ENCODE peak calls at places on chromosomes 5 and 9, in ten cellular contexts. A, V, L, C, W, B, J, P, H and Y are unnamed samples. For H3K36me3, the result is how much of the 10 kb centered on the place peaks cover.

GRCh38 chr5:52997424-52997823 is 8.3 kb downstream of the ITGA2 start:
- DNase-seq in J (no peak), W (no peak), L (no peak), B (peak), A (no peak), C (no peak), V (no peak), P (peak), H (no peak), Y (no peak)

GRCh38 chr5:96226941-96227552 is 206.0 kb downstream of the PCSK1 start:
- DNase-seq in W (peak), J (peak), C (no peak), B (peak), L (no peak), P (peak), V (no peak), A (no peak), H (no peak), Y (no peak)

GRCh38 chr5:114120166-114120565 is 241.7 kb upstream of the KCNN2 start:
- DNase-seq in C (no peak), H (no peak), P (no peak), L (no peak), V (no peak), A (no peak), J (no peak), W (no peak), B (no peak), Y (no peak)

GRCh38 chr5:172785429-172786088 is 14.6 kb upstream of the DUSP1 start:
- DNase-seq in C (no peak), P (no peak), L (no peak), V (no peak), W (no peak), B (no peak), A (no peak), J (no peak), H (no peak), Y (no peak)

GRCh38 chr9:79026311-79026710 is 545.5 kb upstream of the TLE4 start:
- DNase-seq in B (peak), C (no peak), H (no peak), L (no peak), P (no peak), J (no peak), A (no peak), V (peak), W (peak), Y (no peak)

GRCh38 chr5:176364765-176365662 is at the start of gene ARL10:
- DNase-seq in J (peak), W (peak), P (peak), A (peak), V (no peak), H (peak), C (no peak), B (peak), L (no peak), Y (peak)

GRCh38 chr9:132500193-132500592 is 82.2 kb upstream of the BARHL1 start:
- DNase-seq in B (no peak), W (no peak), C (no peak), H (no peak), V (no peak), A (no peak), J (no peak), L (no peak), P (no peak), Y (no peak)

GRCh38 chr9:136499071-136499934 is 16.5 kb upstream of the SEC16A start:
- DNase-seq in A (no peak), J (no peak), H (no peak), P (no peak), L (no peak), C (no peak), W (no peak), V (no peak), B (no peak), Y (no peak)

GRCh38 chr5:22986281-22986680 is 133.1 kb upstream of the CDH12 start:
- DNase-seq in B (no peak), L (no peak), P (no peak), C (no peak), W (no peak), V (no peak), A (no peak), J (no peak), H (no peak), Y (no peak)

GRCh38 chr9:19894975-19895374 is 106.1 kb upstream of the SLC24A2 start:
- DNase-seq in L (no peak), J (peak), H (no peak), C (no peak), W (peak), V (no peak), A (no peak), P (peak), B (peak), Y (no peak)

GRCh38 chr5:37799865-37800421 is 39.9 kb downstream of the GDNF start:
- DNase-seq in H (no peak), J (no peak), L (no peak), W (no peak), A (no peak), B (no peak), P (no peak), V (peak), C (no peak), Y (no peak)

GRCh38 chr5:58239075-58239474 is 220.8 kb downstream of the PLK2 start:
- DNase-seq in J (no peak), A (no peak), P (no peak), L (no peak), W (no peak), B (no peak), H (no peak), C (no peak), V (no peak), Y (no peak)

GRCh38 chr9:121313458-121314152 is 45.6 kb downstream of the GSN start:
- DNase-seq in B (no peak), J (no peak), P (no peak), W (no peak), V (no peak), A (no peak), C (no peak), L (peak), H (no peak), Y (no peak)

GRCh38 chr9:121310571-121310970 is 42.6 kb downstream of the GSN start:
- DNase-seq in P (no peak), A (no peak), V (no peak), W (no peak), L (peak), J (no peak), C (no peak), B (no peak), H (no peak), Y (no peak)

GRCh38 chr9:121309833-121310425 is 42.0 kb downstream of the GSN start:
- DNase-seq in W (no peak), J (no peak), L (no peak), V (no peak), B (no peak), H (no peak), A (no peak), P (no peak), C (no peak), Y (no peak)

GRCh38 chr9:121309171-121309570 is 41.2 kb downstream of the GSN start:
- DNase-seq in W (no peak), L (peak), C (no peak), A (no peak), V (no peak), J (no peak), P (no peak), B (no peak), H (no peak), Y (no peak)

DNA sequence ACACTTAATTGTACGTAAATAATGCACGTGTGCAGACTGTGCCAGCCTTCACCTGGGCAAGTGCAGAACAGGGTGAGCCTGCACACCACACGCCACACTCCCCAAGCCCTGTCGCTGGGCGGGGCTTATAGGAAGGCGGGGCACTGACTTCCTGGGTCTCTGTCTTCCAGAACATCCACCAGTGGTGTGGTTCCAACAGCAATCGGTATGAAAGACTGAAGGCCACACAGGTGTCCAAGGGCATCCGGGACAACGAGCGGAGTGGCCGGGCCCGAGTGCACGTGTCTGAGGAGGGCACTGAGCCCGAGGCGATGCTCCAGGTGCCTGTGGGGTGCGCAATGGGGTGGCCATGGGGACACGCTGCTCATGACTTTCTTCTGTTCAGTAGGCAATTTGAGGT is 44.2 kb downstream of the GSN start:
- DNase-seq in J (no peak), V (no peak), P (no peak), B (no peak), L (peak), A (no peak), H (no peak), W (no peak), C (no peak), Y (no peak)
- H3K36me3 ChIP-seq in J (under half), V (under half), P (under half), B (under half), L (under half), A (under half), H (half or more), W (under half), C (under half), Y (under half)

GRCh38 chr9:122254761-122255160 is 9.9 kb downstream of the RBM18 start:
- DNase-seq in P (no peak), B (no peak), J (no peak), L (no peak), A (no peak), W (no peak), V (no peak), C (no peak), H (no peak), Y (no peak)
- H3K36me3 ChIP-seq in P (under half), B (under half), J (under half), L (under half), A (under half), W (under half), V (under half), C (under half), H (half or more), Y (under half)

GRCh38 chr9:113278840-113279239 is 3.4 kb downstream of the PRPF4 start:
- DNase-seq in J (no peak), B (no peak), L (no peak), P (no peak), C (no peak), H (no peak), A (no peak), W (no peak), V (no peak), Y (no peak)
- H3K36me3 ChIP-seq in J (under half), B (half or more), L (under half), P (under half), C (under half), H (half or more), A (under half), W (under half), V (under half), Y (under half)

DNA sequence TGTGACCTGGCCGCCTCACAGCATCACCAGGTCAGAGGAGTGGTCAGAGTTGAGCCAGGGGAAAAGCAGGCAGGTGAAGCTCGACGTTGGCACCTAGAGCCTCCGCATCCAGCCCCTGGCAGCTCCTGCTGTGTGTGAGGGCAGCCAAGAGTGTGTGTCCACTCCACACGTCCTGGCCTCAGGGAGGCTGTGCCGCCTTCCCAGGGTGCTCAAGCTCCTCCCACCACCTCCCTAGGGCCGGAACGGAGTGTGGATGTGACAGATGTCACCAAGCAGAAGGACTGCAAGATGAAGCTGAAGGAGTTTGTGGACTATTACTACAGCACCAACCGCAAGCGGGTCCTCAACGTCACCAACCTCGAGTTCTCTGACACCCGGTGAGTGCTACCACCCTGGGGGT is 72.5 kb downstream of the PHF2 start:
- DNase-seq in C (no peak), P (no peak), B (no peak), L (no peak), A (no peak), J (no peak), W (no peak), H (no peak), V (no peak), Y (no peak)
- H3K36me3 ChIP-seq in C (under half), P (under half), B (under half), L (under half), A (under half), J (under half), W (under half), H (half or more), V (under half), Y (under half)

GRCh38 chr9:35102465-35102768 is 514 bp downstream of the STOML2 start:
- DNase-seq in L (no peak), C (no peak), B (peak), P (no peak), A (no peak), J (peak), H (no peak), V (no peak), W (no peak), Y (no peak)

GRCh38 chr9:35104586-35104985 is 1.7 kb upstream of the STOML2 start:
- DNase-seq in W (no peak), L (no peak), J (no peak), P (no peak), H (no peak), V (no peak), A (no peak), C (no peak), B (no peak), Y (no peak)

GRCh38 chr9:35102769-35103659 is at the start of gene STOML2:
- DNase-seq in J (peak), B (peak), W (peak), A (peak), P (peak), H (peak), V (peak), L (peak), C (peak), Y (peak)

GRCh38 chr9:35105126-35105525 is 2.2 kb upstream of the STOML2 start:
- DNase-seq in C (no peak), A (no peak), J (no peak), P (no peak), B (no peak), H (no peak), V (no peak), W (no peak), L (no peak), Y (no peak)

DNA sequence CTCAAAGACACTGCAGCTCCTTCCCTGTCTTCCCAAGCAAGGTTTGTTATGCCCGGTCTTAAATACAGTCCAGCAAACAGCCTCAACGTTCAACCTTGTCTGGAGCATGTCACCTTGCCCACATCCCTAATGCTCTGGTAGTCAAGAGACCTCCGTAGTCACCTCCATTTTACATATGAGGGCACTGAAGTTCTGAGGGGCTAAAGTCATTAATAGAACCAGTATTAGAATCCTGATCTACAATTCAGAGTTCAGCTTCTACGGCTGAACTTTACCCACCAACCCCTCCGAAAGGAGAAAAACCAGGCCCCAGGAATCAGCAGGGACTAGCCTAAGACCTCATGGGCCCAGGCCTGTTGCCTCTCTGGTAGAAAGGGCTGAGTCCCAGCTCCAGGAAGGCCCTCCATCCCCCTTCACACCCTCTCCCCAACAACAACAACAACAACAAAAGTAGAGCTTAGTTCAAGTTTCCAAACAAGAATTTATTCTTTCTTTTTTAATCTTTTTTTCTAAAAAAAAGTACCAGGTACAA is 795 bp upstream of the STOML2 start:
- DNase-seq in H (no peak), C (peak), L (no peak), A (no peak), P (no peak), W (no peak), J (no peak), B (peak), V (no peak), Y (no peak)
- H3K36me3 ChIP-seq in H (half or more), C (under half), L (under half), A (under half), P (under half), W (under half), J (under half), B (under half), V (under half), Y (under half)

GRCh38 chr5:5741418-5741817 is 318.9 kb downstream of the ICE1 start:
- DNase-seq in P (no peak), J (no peak), H (no peak), V (no peak), B (no peak), C (no peak), L (no peak), A (no peak), W (no peak), Y (no peak)

GRCh38 chr5:5738797-5739489 is 316.5 kb downstream of the ICE1 start:
- DNase-seq in V (no peak), W (no peak), B (no peak), C (no peak), P (no peak), L (no peak), H (no peak), J (no peak), A (no peak), Y (no peak)

GRCh38 chr5:5736007-5736406 is 313.5 kb downstream of the ICE1 start:
- DNase-seq in A (no peak), J (no peak), W (no peak), C (no peak), V (no peak), P (no peak), L (no peak), H (no peak), B (no peak), Y (no peak)

GRCh38 chr5:5739490-5739945 is 317.0 kb downstream of the ICE1 start:
- DNase-seq in B (no peak), H (no peak), C (no peak), W (no peak), V (no peak), P (no peak), A (no peak), J (no peak), L (no peak), Y (no peak)
- H3K36me3 ChIP-seq in B (under half), H (under half), C (under half), W (under half), V (under half), P (under half), A (under half), J (under half), L (under half), Y (under half)

DNA sequence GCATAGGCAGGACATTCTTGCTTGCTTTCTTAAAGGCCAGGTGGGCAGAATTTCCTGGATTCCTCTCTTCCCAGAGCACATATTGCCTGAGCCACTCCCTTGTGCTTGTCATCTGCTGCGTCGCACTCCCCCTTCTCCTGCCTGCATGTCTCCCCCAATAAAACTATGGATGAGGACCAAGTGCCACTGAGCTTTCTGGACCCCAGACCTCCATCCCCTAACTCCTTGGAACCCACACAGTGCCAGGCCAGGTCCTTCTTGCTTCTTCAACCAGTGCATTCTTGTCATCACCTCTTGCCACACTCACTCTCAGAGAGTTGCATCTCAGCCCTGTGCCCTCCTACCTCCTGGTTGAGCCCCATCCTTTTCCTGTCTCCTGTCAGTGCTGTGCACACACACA is 157.9 kb upstream of the PANK3 start:
- DNase-seq in C (no peak), J (no peak), H (no peak), W (no peak), A (no peak), P (no peak), V (no peak), L (no peak), B (no peak), Y (no peak)
- H3K36me3 ChIP-seq in C (under half), J (under half), H (under half), W (under half), A (under half), P (under half), V (under half), L (under half), B (under half), Y (under half)

GRCh38 chr9:18014556-18014955 is 435.7 kb downstream of the SH3GL2 start:
- DNase-seq in A (no peak), B (no peak), L (no peak), W (peak), J (peak), P (peak), H (no peak), V (no peak), C (no peak), Y (no peak)
- H3K36me3 ChIP-seq in A (under half), B (under half), L (under half), W (under half), J (under half), P (under half), H (under half), V (under half), C (under half), Y (under half)

DNA sequence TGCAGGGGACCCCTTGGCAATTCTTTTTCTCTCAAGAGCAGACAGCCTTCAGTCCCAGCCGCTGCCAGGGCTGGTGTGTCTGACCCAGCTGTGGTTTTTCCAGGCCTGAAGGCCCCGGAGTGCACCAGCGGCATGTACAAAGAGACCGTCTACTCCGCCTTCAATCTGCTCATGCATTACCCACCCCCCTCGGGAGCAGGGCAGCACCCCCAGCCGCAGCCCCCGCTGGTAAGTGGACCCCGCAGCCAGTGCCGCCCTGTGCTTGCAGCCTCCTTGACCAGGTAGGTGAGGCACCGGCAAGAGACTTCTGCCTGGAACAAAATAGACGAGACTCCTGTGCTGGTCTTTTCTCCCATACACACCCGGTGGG is 1.3 kb downstream of the TCF7 start:
- DNase-seq in A (no peak), J (no peak), V (no peak), C (peak), B (no peak), W (no peak), L (no peak), P (peak), H (no peak), Y (no peak)
- H3K36me3 ChIP-seq in A (half or more), J (under half), V (under half), C (under half), B (under half), W (under half), L (under half), P (under half), H (under half), Y (under half)